ENCODE peak calls at places on chromosomes 13 and 19, in seven cellular contexts. S is uterus; H is CD4-positive, CD25-positive, alpha-beta regulatory T cell; D is GM23248; Y is ovary; E is IMR-90; N is spleen. X is an unnamed sample. For H3K4me1 and H3K9me3, the result is how much of the 10 kb centered on the place peaks cover.

GRCh38 chr19:1935484-1936208 is 5.3 kb upstream of the CSNK1G2 start:
- DNase-seq in D (peak), Y (no peak), H (no peak), S (no peak), E (peak), N (peak), X (peak)

GRCh38 chr13:41137951-41138350 is 5.3 kb upstream of the KBTBD6 start:
- DNase-seq in D (peak), Y (no peak), S (no peak), N (no peak), H (no peak), E (peak), X (no peak)

GRCh38 chr13:81148822-81149221 is 807.9 kb upstream of the SPRY2 start:
- DNase-seq in Y (no peak), D (no peak), S (no peak), N (no peak), E (no peak), H (no peak), X (no peak)

GRCh38 chr19:50330365-50331078 is 1.3 kb upstream of the KCNC3 start:
- DNase-seq in Y (peak), S (peak), N (peak), E (peak), D (peak), H (peak), X (peak)

GRCh38 chr13:107562222-107562621 is 653.1 kb downstream of the LIG4 start:
- DNase-seq in N (no peak), D (no peak), Y (no peak), H (no peak), S (no peak), E (no peak), X (no peak)

GRCh38 chr19:33640773-33641172 is 19.0 kb downstream of the CHST8 start:
- DNase-seq in E (no peak), Y (no peak), H (no peak), S (no peak), N (peak), D (no peak), X (no peak)

GRCh38 chr19:1366899-1367870 is 16.5 kb upstream of the NDUFS7 start:
- DNase-seq in N (no peak), S (no peak), D (no peak), E (no peak), Y (no peak), H (no peak), X (no peak)

GRCh38 chr13:41601718-41602445 is 144.5 kb downstream of the RGCC start:
- DNase-seq in N (no peak), D (peak), E (no peak), Y (no peak), S (no peak), H (no peak), X (no peak)

GRCh38 chr19:17836530-17836929 is 11.3 kb downstream of the JAK3 start:
- DNase-seq in S (no peak), N (no peak), E (no peak), Y (no peak), H (no peak), D (no peak), X (no peak)

GRCh38 chr13:31159306-31159705 is 2.4 kb downstream of the HSPH1 start:
- DNase-seq in H (no peak), S (no peak), E (peak), N (no peak), D (peak), Y (no peak), X (no peak)

GRCh38 chr13:99758465-99759162 is 213.0 kb downstream of the ZIC5 start:
- DNase-seq in Y (no peak), N (no peak), D (no peak), H (no peak), S (no peak), E (no peak), X (no peak)

GRCh38 chr13:45350152-45350551 is 9.2 kb upstream of the TPT1 start:
- DNase-seq in S (no peak), H (no peak), E (no peak), Y (no peak), D (no peak), N (no peak), X (no peak)

GRCh38 chr13:111661776-111662175 is 341.3 kb downstream of the TEX29 start:
- DNase-seq in H (no peak), D (no peak), N (no peak), Y (no peak), S (no peak), E (no peak), X (no peak)
- H3K4me1 ChIP-seq in H (under half), D (under half), N (under half), Y (under half), S (under half), E (under half), X (under half)

GRCh38 chr19:47601180-47601904 is 7.6 kb upstream of the BICRA start:
- DNase-seq in Y (no peak), H (no peak), E (no peak), N (no peak), D (peak), S (no peak), X (no peak)

GRCh38 chr19:47600246-47601179 is 8.4 kb upstream of the BICRA start:
- DNase-seq in N (peak), Y (peak), D (peak), S (peak), H (peak), E (peak), X (peak)

GRCh38 chr19:47595937-47596336 is 13.0 kb upstream of the BICRA start:
- DNase-seq in Y (no peak), S (no peak), N (no peak), E (no peak), H (no peak), D (peak), X (no peak)

GRCh38 chr19:47593860-47594259 is 15.1 kb upstream of the BICRA start:
- DNase-seq in S (no peak), Y (no peak), H (no peak), E (no peak), D (no peak), N (no peak), X (no peak)

GRCh38 chr19:47598407-47599349 is 10.3 kb upstream of the BICRA start:
- DNase-seq in H (no peak), N (no peak), D (peak), Y (peak), E (peak), S (peak), X (peak)
- H3K4me3 ChIP-seq in H (no peak), N (no peak), D (peak), Y (peak), E (peak), S (peak), X (peak)

GRCh38 chr19:56750658-56751057 is 79.1 kb upstream of the ZNF835 start:
- DNase-seq in E (no peak), D (no peak), Y (no peak), S (no peak), N (no peak), H (no peak), X (no peak)

GRCh38 chr19:56746367-56746766 is 74.8 kb upstream of the ZNF835 start:
- DNase-seq in H (no peak), N (no peak), Y (no peak), D (no peak), E (no peak), S (no peak), X (no peak)

GRCh38 chr19:56748443-56748842 is 76.9 kb upstream of the ZNF835 start:
- DNase-seq in D (peak), E (no peak), Y (peak), N (no peak), S (peak), H (no peak), X (peak)

GRCh38 chr19:56751078-56751489 is 79.5 kb upstream of the ZNF835 start:
- DNase-seq in S (no peak), Y (peak), D (no peak), H (no peak), E (no peak), N (no peak), X (peak)
- H3K9me3 ChIP-seq in S (under half), Y (under half), D (under half), H (under half), E (under half), N (half or more), X (under half)

GRCh38 chr19:8575467-8575997 is 1.7 kb downstream of the MYO1F start:
- DNase-seq in Y (no peak), E (peak), D (peak), H (peak), N (no peak), S (no peak), X (peak)
- H3K4me1 ChIP-seq in Y (under half), E (under half), D (under half), H (half or more), N (half or more), S (under half), X (under half)

DNA sequence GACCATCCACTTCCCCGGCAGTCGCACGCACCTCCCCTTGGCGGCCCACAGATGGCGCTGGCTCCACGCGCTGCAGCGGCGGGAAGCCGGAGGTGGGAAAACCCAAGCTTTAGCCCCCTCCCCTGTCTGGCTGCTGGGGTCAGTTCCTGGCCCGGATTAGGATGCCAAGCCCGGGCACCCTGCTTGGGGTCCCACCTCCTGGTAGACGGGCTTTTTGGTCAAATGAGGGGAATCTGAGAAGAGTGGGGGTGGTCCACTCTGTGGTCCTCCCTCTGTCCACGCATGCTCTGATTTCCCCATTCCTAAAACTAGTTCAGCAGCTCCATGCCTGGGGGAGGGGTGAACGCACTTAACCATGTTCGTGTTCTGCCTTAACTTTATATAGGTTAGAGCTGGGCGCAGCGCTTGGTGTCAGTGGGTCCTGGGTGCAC is 8.1 kb upstream of the ADGRE2 start:
- DNase-seq in D (peak), Y (no peak), N (peak), E (no peak), H (no peak), S (no peak), X (peak)
- H3K4me3 ChIP-seq in D (no peak), Y (no peak), N (no peak), E (no peak), H (no peak), S (no peak), X (no peak)

DNA sequence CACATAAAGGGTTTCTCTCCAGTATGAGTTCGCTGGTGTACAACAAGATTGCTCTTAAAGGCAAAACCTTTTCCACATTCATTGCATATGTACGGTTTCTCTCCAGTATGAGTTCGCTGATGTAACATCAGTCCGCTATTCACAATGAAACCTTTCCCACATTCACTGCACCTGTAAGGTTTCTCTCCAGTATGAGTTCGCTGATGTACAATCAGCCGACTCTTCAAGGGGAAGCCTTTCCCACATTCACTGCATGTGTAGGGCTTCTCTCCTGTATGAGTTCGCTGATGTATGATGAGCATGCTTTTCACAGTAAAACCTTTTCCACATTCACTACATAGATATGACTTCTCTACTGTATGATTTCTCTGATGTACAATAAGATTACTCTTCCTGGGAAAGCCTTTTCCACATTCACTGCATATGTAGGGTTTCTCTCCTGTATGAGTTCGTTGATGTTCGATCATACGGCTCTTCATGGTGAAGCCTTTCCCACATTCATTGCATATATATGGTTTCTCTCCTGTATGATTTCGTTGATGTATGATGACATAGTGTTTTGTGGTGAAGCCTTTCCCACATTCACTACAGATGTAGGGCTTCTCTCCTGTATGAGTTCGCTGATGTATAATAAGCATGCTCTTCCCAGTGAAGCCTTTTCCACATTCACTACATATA is 6.0 kb upstream of the ZNF614 start:
- DNase-seq in Y (no peak), H (no peak), N (no peak), D (peak), S (no peak), E (peak), X (peak)
- H3K9me3 ChIP-seq in Y (half or more), H (half or more), N (half or more), D (under half), S (under half), E (half or more), X (half or more)

X was measured in A673.